ENCODE peak calls at places on chromosomes 4 and X, in six cellular contexts. D is HCT116, H is testis, T is IMR-90, B is HepG2, P is K562. A is an unnamed sample.

GRCh38 chrX:16743604-16744325 is 24.4 kb downstream of the SYAP1 start:
- DNase-seq in D (no peak), H (no peak), T (peak; percentile 92), B (no peak), P (no peak), A (no peak)

GRCh38 chrX:69282893-69283690 is 117.8 kb upstream of the PJA1 start:
- DNase-seq in D (no peak), H (no peak), T (no peak), B (no peak), P (no peak), A (no peak)

GRCh38 chrX:39877919-39878318 is 219.8 kb downstream of the BCOR start:
- DNase-seq in D (no peak), H (peak; percentile 44), T (no peak), B (no peak), P (no peak), A (no peak)

GRCh38 chr4:145231906-145232700 is 51.7 kb upstream of the OTUD4 start:
- DNase-seq in D (no peak), H (no peak), T (peak; percentile 65), B (no peak), P (no peak), A (no peak)

GRCh38 chrX:123884809-123885408 is 25.1 kb downstream of the XIAP start:
- DNase-seq in D (no peak), H (peak; percentile 23), T (peak; percentile 52), B (peak; percentile 31), P (peak; percentile 26), A (no peak)

GRCh38 chr4:81376720-81377119 is 95.0 kb downstream of the RASGEF1B start:
- DNase-seq in D (no peak), H (no peak), T (no peak), B (no peak), P (no peak), A (no peak)

GRCh38 chrX:150363561-150364346 is 637 bp downstream of the MAMLD1 start:
- DNase-seq in D (no peak), H (no peak), T (peak; percentile 29), B (no peak), P (no peak), A (peak; percentile 19)

GRCh38 chr4:98706200-98706813 is 47.9 kb upstream of the TSPAN5 start:
- DNase-seq in D (no peak), H (no peak), T (no peak), B (no peak), P (no peak), A (no peak)

GRCh38 chr4:189941005-189941450 is 356 bp downstream of the FRG1 start:
- DNase-seq in D (no peak), H (no peak), T (no peak), B (no peak), P (peak; percentile 7), A (no peak)

GRCh38 chr4:80036949-80037348 is 36.1 kb downstream of the ANTXR2 start:
- DNase-seq in D (no peak), H (peak; percentile 25), T (peak; percentile 77), B (no peak), P (no peak), A (no peak)

GRCh38 chr4:42761804-42762203 is 104.9 kb upstream of the ATP8A1 start:
- DNase-seq in D (no peak), H (no peak), T (no peak), B (no peak), P (no peak), A (no peak)

GRCh38 chrX:15277594-15277993 is 7.7 kb upstream of the ASB9 start:
- DNase-seq in D (no peak), H (no peak), T (no peak), B (peak; percentile 2), P (no peak), A (peak; percentile 25)

GRCh38 chr4:26871611-26872010 is 11.0 kb downstream of the STIM2 start:
- DNase-seq in D (no peak), H (no peak), T (peak; percentile 31), B (no peak), P (no peak), A (no peak)

GRCh38 chr4:77820836-77821561 is 1.8 kb upstream of the CNOT6L start:
- DNase-seq in D (no peak), H (no peak), T (no peak), B (no peak), P (no peak), A (no peak)

GRCh38 chr4:110621328-110621812 is 1.5 kb downstream of the PITX2 start:
- DNase-seq in D (no peak), H (no peak), T (no peak), B (no peak), P (no peak), A (peak; percentile 52)

GRCh38 chr4:181018472-181018871 is 1224.7 kb upstream of the TENM3 start:
- DNase-seq in D (no peak), H (no peak), T (no peak), B (no peak), P (no peak), A (no peak)

DNA sequence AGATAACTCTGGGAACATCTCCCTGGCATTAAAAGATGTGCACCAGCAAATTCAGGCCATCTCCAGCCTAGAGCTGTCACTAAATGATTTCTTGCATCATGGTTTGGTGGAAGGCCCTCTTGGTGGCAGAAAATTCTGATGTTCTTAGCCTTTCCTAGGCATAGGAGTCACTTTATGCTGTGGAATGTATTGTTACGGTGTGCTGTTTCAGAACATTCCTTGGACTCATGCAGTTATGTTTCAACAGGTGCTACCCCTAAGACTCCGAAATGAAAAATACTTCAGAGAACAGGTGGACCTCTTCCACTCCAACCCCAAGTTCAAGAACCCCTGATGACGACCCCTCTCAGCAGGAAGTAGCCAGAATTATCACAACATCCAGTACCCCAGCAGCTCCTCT is 20.3 kb upstream of the PAPSS1 start:
- DNase-seq in D (no peak), H (no peak), T (peak; percentile 9), B (no peak), P (no peak), A (no peak)
- TF ChIP-seq CTCF in D (peak; percentile 45), H (no peak), T (no peak), B (peak; percentile 46), P (peak; percentile 36), A (no peak)

DNA sequence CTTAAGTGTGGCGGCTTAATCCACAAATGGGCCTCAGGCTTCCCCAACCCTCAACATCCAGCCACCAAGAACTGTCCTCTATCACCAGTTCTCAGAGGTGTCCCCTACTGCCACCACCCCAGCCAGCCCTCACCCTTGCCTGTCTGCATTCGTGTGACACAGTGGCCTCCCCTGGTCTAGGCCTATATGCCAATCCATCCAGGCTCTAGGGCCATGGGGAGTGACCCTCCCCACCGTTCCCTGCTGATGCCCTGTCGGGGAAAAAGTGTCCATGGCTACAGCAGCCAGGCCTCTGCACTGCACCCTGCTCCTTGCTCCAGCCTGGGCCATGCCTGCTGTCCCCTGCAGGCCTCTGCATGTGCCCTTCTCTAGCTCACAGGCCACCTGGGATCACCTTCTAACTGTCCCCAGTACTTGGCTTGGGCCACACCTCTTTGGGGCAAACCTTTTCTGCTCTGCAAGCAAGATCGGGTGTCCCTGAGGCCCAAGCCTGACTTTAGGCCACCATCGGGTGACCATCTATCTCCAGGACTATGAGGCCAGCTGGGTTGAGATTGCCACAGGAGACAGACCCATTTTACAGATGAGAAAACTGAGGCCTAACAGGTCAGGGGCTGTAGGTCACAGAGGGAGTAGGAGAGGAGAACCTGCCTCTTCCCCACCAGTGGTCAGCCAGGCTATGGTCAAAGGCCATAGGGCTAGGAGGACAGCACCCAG is 75.8 kb downstream of the JAKMIP1 start:
- DNase-seq in D (no peak), H (no peak), T (no peak), B (no peak), P (no peak), A (no peak)
- H3K4me3 ChIP-seq in D (no peak overlapping the region), H (no peak overlapping the region), T (no peak overlapping the region), B (no peak overlapping the region), P (no peak overlapping the region), A (no peak overlapping the region)

GRCh38 chrX:154428176-154429171 is at the start of gene ATP6AP1:
- DNase-seq in D (peak; percentile 75), H (peak; percentile 93), T (peak; percentile 92), B (peak; percentile 85), P (peak; percentile 85), A (peak; percentile 89)
- TF ChIP-seq POLR2A in D (no peak), H (no peak), T (no peak), B (no peak), P (peak; percentile 69), A (peak; percentile 61)

DNA sequence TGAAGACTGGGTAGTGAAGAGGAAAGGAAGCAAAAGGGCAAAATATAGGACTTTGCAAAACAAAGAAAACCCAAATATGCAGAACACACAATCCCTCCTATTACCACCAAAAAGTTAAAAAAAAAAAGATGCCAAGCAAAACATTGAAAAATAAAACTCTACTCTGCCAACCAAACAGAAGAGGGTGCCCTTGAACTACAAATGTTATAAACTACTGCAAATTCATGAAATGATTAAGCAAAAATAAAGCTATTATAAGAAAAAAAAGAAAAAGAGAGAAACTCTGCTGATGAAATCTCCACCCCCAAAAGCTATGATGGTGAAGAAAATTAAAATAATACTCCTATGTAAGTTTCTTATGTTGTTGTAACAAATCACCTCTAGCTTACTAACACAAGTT is 168.5 kb upstream of the STK26 start:
- DNase-seq in D (no peak), H (no peak), T (no peak), B (no peak), P (no peak), A (no peak)
- TF ChIP-seq CTCF in D (no peak), H (no peak), T (peak; percentile 6), B (no peak), P (peak; percentile 55), A (no peak)

GRCh38 chr4:88696620-88697019 is 1.0 kb downstream of the NAP1L5 start:
- DNase-seq in D (no peak), H (no peak), T (peak; percentile 23), B (no peak), P (no peak), A (no peak)
- H3K4me3 ChIP-seq in D (peak overlapping the region; percentile 64), H (no peak overlapping the region), T (peak overlapping the region; percentile 37), B (peak overlapping the region; percentile 46), P (peak overlapping the region; percentile 50), A (peak overlapping the region; percentile 61)

GRCh38 chrX:81201692-81202412 is at the start of the genes HMGN5 and SH3BGRL:
- DNase-seq in D (peak; percentile 56), H (peak; percentile 90), T (peak; percentile 88), B (peak; percentile 61), P (peak; percentile 54), A (peak; percentile 54)
- TF ChIP-seq POLR2A in D (peak; percentile 31), H (no peak), T (no peak), B (no peak), P (peak; percentile 57), A (no peak)

GRCh38 chrX:121221321-121221977 is 174.0 kb downstream of the GLUD2 start:
- DNase-seq in D (no peak), H (no peak), T (no peak), B (no peak), P (no peak), A (no peak)

GRCh38 chrX:121216979-121217378 is 169.6 kb downstream of the GLUD2 start:
- DNase-seq in D (no peak), H (no peak), T (no peak), B (no peak), P (no peak), A (no peak)
- TF ChIP-seq CTCF in D (no peak), H (no peak), T (no peak), B (no peak), P (no peak), A (no peak)

A was measured in gastrocnemius medialis.